ENCODE peak calls at places on chromosomes 1 and 21, in ten cellular contexts. One of them, this sample, is unnamed.

GRCh38 chr1:109225248-109226077 is 11.7 kb downstream of the SARS1 start:
- DNase-seq in GM20000: no peak
- DNase-seq in activated naive CD4-positive, alpha-beta T cell: no peak
- DNase-seq in KG1: no peak
- DNase-seq in T-helper 17 cell: no peak
- DNase-seq in stimulated activated CD8-positive, alpha-beta memory T cell treated with anti-CD3 and anti-CD28 coated beads, Interleukin-2, amount 100 ng/mL, for 1 hour: no peak
- DNase-seq in NCI-H460: no peak
- DNase-seq in EL: no peak
- DNase-seq in HuH-7: no peak
- DNase-seq in right cardiac atrium: no peak
- DNase-seq in this sample: no peak

GRCh38 chr1:225746361-225747179 is 31.1 kb upstream of the SRP9 start:
- DNase-seq in GM20000: no peak
- DNase-seq in activated naive CD4-positive, alpha-beta T cell: no peak
- DNase-seq in KG1: no peak
- DNase-seq in T-helper 17 cell: no peak
- DNase-seq in stimulated activated CD8-positive, alpha-beta memory T cell treated with anti-CD3 and anti-CD28 coated beads, Interleukin-2, amount 100 ng/mL, for 1 hour: no peak
- DNase-seq in NCI-H460: peak
- DNase-seq in EL: peak
- DNase-seq in HuH-7: peak
- DNase-seq in right cardiac atrium: peak
- DNase-seq in this sample: no peak

GRCh38 chr1:19596065-19596718 is 47.9 kb upstream of the NBL1 start:
- DNase-seq in GM20000: no peak
- DNase-seq in activated naive CD4-positive, alpha-beta T cell: no peak
- DNase-seq in KG1: no peak
- DNase-seq in T-helper 17 cell: no peak
- DNase-seq in stimulated activated CD8-positive, alpha-beta memory T cell treated with anti-CD3 and anti-CD28 coated beads, Interleukin-2, amount 100 ng/mL, for 1 hour: no peak
- DNase-seq in NCI-H460: no peak
- DNase-seq in EL: no peak
- DNase-seq in HuH-7: peak
- DNase-seq in right cardiac atrium: no peak
- DNase-seq in this sample: no peak

GRCh38 chr1:77282866-77283539 is 1.2 kb downstream of the AK5 start:
- DNase-seq in GM20000: peak
- DNase-seq in activated naive CD4-positive, alpha-beta T cell: no peak
- DNase-seq in KG1: no peak
- DNase-seq in T-helper 17 cell: no peak
- DNase-seq in stimulated activated CD8-positive, alpha-beta memory T cell treated with anti-CD3 and anti-CD28 coated beads, Interleukin-2, amount 100 ng/mL, for 1 hour: no peak
- DNase-seq in NCI-H460: no peak
- DNase-seq in EL: peak
- DNase-seq in HuH-7: no peak
- DNase-seq in right cardiac atrium: peak
- DNase-seq in this sample: no peak

GRCh38 chr1:93257889-93258288 is 77.4 kb downstream of the CCDC18 start:
- DNase-seq in GM20000: no peak
- DNase-seq in activated naive CD4-positive, alpha-beta T cell: no peak
- DNase-seq in KG1: no peak
- DNase-seq in T-helper 17 cell: no peak
- DNase-seq in stimulated activated CD8-positive, alpha-beta memory T cell treated with anti-CD3 and anti-CD28 coated beads, Interleukin-2, amount 100 ng/mL, for 1 hour: no peak
- DNase-seq in NCI-H460: no peak
- DNase-seq in EL: no peak
- DNase-seq in HuH-7: no peak
- DNase-seq in right cardiac atrium: no peak
- DNase-seq in this sample: no peak

GRCh38 chr1:113616201-113616600 is 143.1 kb downstream of the PHTF1 start:
- DNase-seq in GM20000: no peak
- DNase-seq in activated naive CD4-positive, alpha-beta T cell: no peak
- DNase-seq in KG1: no peak
- DNase-seq in T-helper 17 cell: no peak
- DNase-seq in stimulated activated CD8-positive, alpha-beta memory T cell treated with anti-CD3 and anti-CD28 coated beads, Interleukin-2, amount 100 ng/mL, for 1 hour: no peak
- DNase-seq in NCI-H460: no peak
- DNase-seq in EL: no peak
- DNase-seq in HuH-7: no peak
- DNase-seq in right cardiac atrium: no peak
- DNase-seq in this sample: no peak

GRCh38 chr1:92877792-92878191 is 46.0 kb downstream of the RPL5 start:
- DNase-seq in GM20000: peak
- DNase-seq in activated naive CD4-positive, alpha-beta T cell: no peak
- DNase-seq in KG1: no peak
- DNase-seq in T-helper 17 cell: no peak
- DNase-seq in stimulated activated CD8-positive, alpha-beta memory T cell treated with anti-CD3 and anti-CD28 coated beads, Interleukin-2, amount 100 ng/mL, for 1 hour: no peak
- DNase-seq in NCI-H460: no peak
- DNase-seq in EL: no peak
- DNase-seq in HuH-7: no peak
- DNase-seq in right cardiac atrium: no peak
- DNase-seq in this sample: no peak

GRCh38 chr1:201295861-201296260 is 12.6 kb downstream of the PKP1 start:
- DNase-seq in GM20000: no peak
- DNase-seq in activated naive CD4-positive, alpha-beta T cell: no peak
- DNase-seq in KG1: no peak
- DNase-seq in T-helper 17 cell: no peak
- DNase-seq in stimulated activated CD8-positive, alpha-beta memory T cell treated with anti-CD3 and anti-CD28 coated beads, Interleukin-2, amount 100 ng/mL, for 1 hour: no peak
- DNase-seq in NCI-H460: no peak
- DNase-seq in EL: peak
- DNase-seq in HuH-7: no peak
- DNase-seq in right cardiac atrium: no peak
- DNase-seq in this sample: no peak

GRCh38 chr1:17201201-17202021 is 3.5 kb upstream of the PADI1 start:
- DNase-seq in GM20000: no peak
- DNase-seq in activated naive CD4-positive, alpha-beta T cell: no peak
- DNase-seq in KG1: no peak
- DNase-seq in T-helper 17 cell: no peak
- DNase-seq in stimulated activated CD8-positive, alpha-beta memory T cell treated with anti-CD3 and anti-CD28 coated beads, Interleukin-2, amount 100 ng/mL, for 1 hour: no peak
- DNase-seq in NCI-H460: no peak
- DNase-seq in EL: no peak
- DNase-seq in HuH-7: no peak
- DNase-seq in right cardiac atrium: no peak
- DNase-seq in this sample: no peak

GRCh38 chr1:212607206-212607923 is 1.2 kb upstream of the ATF3 start:
- DNase-seq in GM20000: peak
- DNase-seq in activated naive CD4-positive, alpha-beta T cell: no peak
- DNase-seq in KG1: no peak
- DNase-seq in T-helper 17 cell: no peak
- DNase-seq in stimulated activated CD8-positive, alpha-beta memory T cell treated with anti-CD3 and anti-CD28 coated beads, Interleukin-2, amount 100 ng/mL, for 1 hour: no peak
- DNase-seq in NCI-H460: no peak
- DNase-seq in EL: no peak
- DNase-seq in HuH-7: no peak
- DNase-seq in right cardiac atrium: peak
- DNase-seq in this sample: peak

GRCh38 chr1:27120849-27121248 is 34.1 kb downstream of the SLC9A1 start:
- DNase-seq in GM20000: no peak
- DNase-seq in activated naive CD4-positive, alpha-beta T cell: no peak
- DNase-seq in KG1: no peak
- DNase-seq in T-helper 17 cell: no peak
- DNase-seq in stimulated activated CD8-positive, alpha-beta memory T cell treated with anti-CD3 and anti-CD28 coated beads, Interleukin-2, amount 100 ng/mL, for 1 hour: no peak
- DNase-seq in NCI-H460: no peak
- DNase-seq in EL: no peak
- DNase-seq in HuH-7: no peak
- DNase-seq in right cardiac atrium: no peak
- DNase-seq in this sample: no peak

GRCh38 chr1:156641761-156642264 is at the start of gene BCAN:
- DNase-seq in GM20000: peak
- DNase-seq in activated naive CD4-positive, alpha-beta T cell: no peak
- DNase-seq in KG1: no peak
- DNase-seq in T-helper 17 cell: peak
- DNase-seq in stimulated activated CD8-positive, alpha-beta memory T cell treated with anti-CD3 and anti-CD28 coated beads, Interleukin-2, amount 100 ng/mL, for 1 hour: no peak
- DNase-seq in NCI-H460: no peak
- DNase-seq in EL: no peak
- DNase-seq in HuH-7: no peak
- DNase-seq in right cardiac atrium: no peak
- DNase-seq in this sample: no peak

GRCh38 chr1:70134148-70134547 is 71.2 kb downstream of the LRRC40 start:
- DNase-seq in GM20000: no peak
- DNase-seq in activated naive CD4-positive, alpha-beta T cell: no peak
- DNase-seq in KG1: no peak
- DNase-seq in T-helper 17 cell: no peak
- DNase-seq in stimulated activated CD8-positive, alpha-beta memory T cell treated with anti-CD3 and anti-CD28 coated beads, Interleukin-2, amount 100 ng/mL, for 1 hour: no peak
- DNase-seq in NCI-H460: no peak
- DNase-seq in EL: peak
- DNase-seq in HuH-7: no peak
- DNase-seq in right cardiac atrium: no peak
- DNase-seq in this sample: no peak

GRCh38 chr1:206700445-206701036 is 15.8 kb downstream of the MAPKAPK2 start:
- DNase-seq in GM20000: no peak
- DNase-seq in activated naive CD4-positive, alpha-beta T cell: no peak
- DNase-seq in KG1: no peak
- DNase-seq in T-helper 17 cell: no peak
- DNase-seq in stimulated activated CD8-positive, alpha-beta memory T cell treated with anti-CD3 and anti-CD28 coated beads, Interleukin-2, amount 100 ng/mL, for 1 hour: no peak
- DNase-seq in NCI-H460: no peak
- DNase-seq in EL: no peak
- DNase-seq in HuH-7: no peak
- DNase-seq in right cardiac atrium: no peak
- DNase-seq in this sample: peak

GRCh38 chr1:42977653-42978052 is 19.0 kb upstream of the SLC2A1 start:
- DNase-seq in GM20000: no peak
- DNase-seq in activated naive CD4-positive, alpha-beta T cell: no peak
- DNase-seq in KG1: no peak
- DNase-seq in T-helper 17 cell: no peak
- DNase-seq in stimulated activated CD8-positive, alpha-beta memory T cell treated with anti-CD3 and anti-CD28 coated beads, Interleukin-2, amount 100 ng/mL, for 1 hour: no peak
- DNase-seq in NCI-H460: no peak
- DNase-seq in EL: no peak
- DNase-seq in HuH-7: no peak
- DNase-seq in right cardiac atrium: no peak
- DNase-seq in this sample: no peak

GRCh38 chr1:198680174-198680871 is 41.5 kb downstream of the PTPRC start:
- DNase-seq in GM20000: no peak
- DNase-seq in activated naive CD4-positive, alpha-beta T cell: no peak
- DNase-seq in KG1: no peak
- DNase-seq in T-helper 17 cell: no peak
- DNase-seq in stimulated activated CD8-positive, alpha-beta memory T cell treated with anti-CD3 and anti-CD28 coated beads, Interleukin-2, amount 100 ng/mL, for 1 hour: no peak
- DNase-seq in NCI-H460: no peak
- DNase-seq in EL: no peak
- DNase-seq in HuH-7: no peak
- DNase-seq in right cardiac atrium: no peak
- DNase-seq in this sample: no peak

GRCh38 chr1:177181631-177182291 is 11.0 kb downstream of the BRINP2 start:
- DNase-seq in GM20000: peak
- DNase-seq in activated naive CD4-positive, alpha-beta T cell: no peak
- DNase-seq in KG1: peak
- DNase-seq in T-helper 17 cell: no peak
- DNase-seq in stimulated activated CD8-positive, alpha-beta memory T cell treated with anti-CD3 and anti-CD28 coated beads, Interleukin-2, amount 100 ng/mL, for 1 hour: no peak
- DNase-seq in NCI-H460: peak
- DNase-seq in EL: peak
- DNase-seq in HuH-7: peak
- DNase-seq in right cardiac atrium: peak
- DNase-seq in this sample: peak

GRCh38 chr1:155499263-155499662 is 63.3 kb downstream of the ASH1L start:
- DNase-seq in GM20000: no peak
- DNase-seq in activated naive CD4-positive, alpha-beta T cell: no peak
- DNase-seq in KG1: no peak
- DNase-seq in T-helper 17 cell: no peak
- DNase-seq in stimulated activated CD8-positive, alpha-beta memory T cell treated with anti-CD3 and anti-CD28 coated beads, Interleukin-2, amount 100 ng/mL, for 1 hour: no peak
- DNase-seq in NCI-H460: no peak
- DNase-seq in EL: no peak
- DNase-seq in HuH-7: no peak
- DNase-seq in right cardiac atrium: no peak
- DNase-seq in this sample: no peak

GRCh38 chr1:12095822-12096263 is 32.7 kb downstream of the TNFRSF8 start:
- DNase-seq in GM20000: no peak
- DNase-seq in activated naive CD4-positive, alpha-beta T cell: no peak
- DNase-seq in KG1: no peak
- DNase-seq in T-helper 17 cell: no peak
- DNase-seq in stimulated activated CD8-positive, alpha-beta memory T cell treated with anti-CD3 and anti-CD28 coated beads, Interleukin-2, amount 100 ng/mL, for 1 hour: no peak
- DNase-seq in NCI-H460: no peak
- DNase-seq in EL: peak
- DNase-seq in HuH-7: peak
- DNase-seq in right cardiac atrium: no peak
- DNase-seq in this sample: no peak

GRCh38 chr1:150221552-150221951 is 14.4 kb downstream of the ANP32E start:
- DNase-seq in GM20000: no peak
- DNase-seq in activated naive CD4-positive, alpha-beta T cell: no peak
- DNase-seq in KG1: peak
- DNase-seq in T-helper 17 cell: no peak
- DNase-seq in stimulated activated CD8-positive, alpha-beta memory T cell treated with anti-CD3 and anti-CD28 coated beads, Interleukin-2, amount 100 ng/mL, for 1 hour: no peak
- DNase-seq in NCI-H460: no peak
- DNase-seq in EL: peak
- DNase-seq in HuH-7: no peak
- DNase-seq in right cardiac atrium: no peak
- DNase-seq in this sample: no peak

GRCh38 chr1:231395051-231395995 is 26.8 kb downstream of the EGLN1 start:
- DNase-seq in GM20000: no peak
- DNase-seq in activated naive CD4-positive, alpha-beta T cell: no peak
- DNase-seq in KG1: no peak
- DNase-seq in T-helper 17 cell: no peak
- DNase-seq in stimulated activated CD8-positive, alpha-beta memory T cell treated with anti-CD3 and anti-CD28 coated beads, Interleukin-2, amount 100 ng/mL, for 1 hour: no peak
- DNase-seq in NCI-H460: peak
- DNase-seq in EL: peak
- DNase-seq in HuH-7: no peak
- DNase-seq in right cardiac atrium: no peak
- DNase-seq in this sample: no peak

GRCh38 chr1:115924730-115925129 is 51.6 kb upstream of the SLC22A15 start:
- DNase-seq in GM20000: no peak
- DNase-seq in activated naive CD4-positive, alpha-beta T cell: no peak
- DNase-seq in KG1: no peak
- DNase-seq in T-helper 17 cell: no peak
- DNase-seq in stimulated activated CD8-positive, alpha-beta memory T cell treated with anti-CD3 and anti-CD28 coated beads, Interleukin-2, amount 100 ng/mL, for 1 hour: no peak
- DNase-seq in NCI-H460: no peak
- DNase-seq in EL: no peak
- DNase-seq in HuH-7: no peak
- DNase-seq in right cardiac atrium: no peak
- DNase-seq in this sample: no peak

GRCh38 chr1:186440584-186440983 is 20.3 kb downstream of the PDC start:
- DNase-seq in GM20000: no peak
- DNase-seq in activated naive CD4-positive, alpha-beta T cell: no peak
- DNase-seq in KG1: no peak
- DNase-seq in T-helper 17 cell: no peak
- DNase-seq in stimulated activated CD8-positive, alpha-beta memory T cell treated with anti-CD3 and anti-CD28 coated beads, Interleukin-2, amount 100 ng/mL, for 1 hour: no peak
- DNase-seq in NCI-H460: no peak
- DNase-seq in EL: no peak
- DNase-seq in HuH-7: no peak
- DNase-seq in right cardiac atrium: no peak
- DNase-seq in this sample: no peak

GRCh38 chr21:23579573-23579972 is 2027.7 kb downstream of the MRPL39 start:
- DNase-seq in GM20000: no peak
- DNase-seq in activated naive CD4-positive, alpha-beta T cell: no peak
- DNase-seq in KG1: no peak
- DNase-seq in T-helper 17 cell: no peak
- DNase-seq in stimulated activated CD8-positive, alpha-beta memory T cell treated with anti-CD3 and anti-CD28 coated beads, Interleukin-2, amount 100 ng/mL, for 1 hour: no peak
- DNase-seq in NCI-H460: no peak
- DNase-seq in EL: no peak
- DNase-seq in HuH-7: no peak
- DNase-seq in right cardiac atrium: no peak
- DNase-seq in this sample: no peak

GRCh38 chr1:47519491-47519890 is 81.6 kb downstream of the FOXD2 start:
- DNase-seq in GM20000: no peak
- DNase-seq in activated naive CD4-positive, alpha-beta T cell: no peak
- DNase-seq in KG1: no peak
- DNase-seq in T-helper 17 cell: no peak
- DNase-seq in stimulated activated CD8-positive, alpha-beta memory T cell treated with anti-CD3 and anti-CD28 coated beads, Interleukin-2, amount 100 ng/mL, for 1 hour: no peak
- DNase-seq in NCI-H460: no peak
- DNase-seq in EL: no peak
- DNase-seq in HuH-7: no peak
- DNase-seq in right cardiac atrium: no peak
- DNase-seq in this sample: no peak

GRCh38 chr1:19311503-19311930 is 427 bp downstream of the AKR7A2 start:
- DNase-seq in GM20000: peak
- DNase-seq in activated naive CD4-positive, alpha-beta T cell: no peak
- DNase-seq in KG1: no peak
- DNase-seq in T-helper 17 cell: no peak
- DNase-seq in stimulated activated CD8-positive, alpha-beta memory T cell treated with anti-CD3 and anti-CD28 coated beads, Interleukin-2, amount 100 ng/mL, for 1 hour: no peak
- DNase-seq in NCI-H460: no peak
- DNase-seq in EL: no peak
- DNase-seq in HuH-7: no peak
- DNase-seq in right cardiac atrium: peak
- DNase-seq in this sample: no peak

GRCh38 chr1:48092401-48092800 is 95.2 kb upstream of the TRABD2B start:
- DNase-seq in GM20000: no peak
- DNase-seq in activated naive CD4-positive, alpha-beta T cell: no peak
- DNase-seq in KG1: no peak
- DNase-seq in T-helper 17 cell: no peak
- DNase-seq in stimulated activated CD8-positive, alpha-beta memory T cell treated with anti-CD3 and anti-CD28 coated beads, Interleukin-2, amount 100 ng/mL, for 1 hour: no peak
- DNase-seq in NCI-H460: no peak
- DNase-seq in EL: no peak
- DNase-seq in HuH-7: no peak
- DNase-seq in right cardiac atrium: no peak
- DNase-seq in this sample: no peak

GRCh38 chr1:59595774-59596173 is 219.0 kb upstream of the HOOK1 start:
- DNase-seq in GM20000: no peak
- DNase-seq in activated naive CD4-positive, alpha-beta T cell: no peak
- DNase-seq in KG1: no peak
- DNase-seq in T-helper 17 cell: no peak
- DNase-seq in stimulated activated CD8-positive, alpha-beta memory T cell treated with anti-CD3 and anti-CD28 coated beads, Interleukin-2, amount 100 ng/mL, for 1 hour: no peak
- DNase-seq in NCI-H460: no peak
- DNase-seq in EL: peak
- DNase-seq in HuH-7: no peak
- DNase-seq in right cardiac atrium: no peak
- DNase-seq in this sample: no peak

This sample was measured in activated B cell treated with CpG ODN at 0.5 μM for 24 hours.